ENCODE peak calls at places on chromosomes 16 and 17, in six cellular contexts. G is M059J; U is GM06990; I is stimulated activated CD8-positive, alpha-beta memory T cell treated with anti-CD3 and anti-CD28 coated beads, Interleukin-2, amount 100 ng/mL, for 1 hour; O is A172; Z is activated effector memory CD4-positive, alpha-beta T cell treated with Interleukin-2 at 50 U/mL for 16 hours. V is an unnamed sample.

GRCh38 chr16:81444448-81445121 is at the start of gene CMIP:
- DNase-seq in G (peak), U (peak), I (peak), O (peak), Z (peak), V (peak)

GRCh38 chr16:3112058-3112880 is at the start of gene ZNF205:
- DNase-seq in G (peak), U (no peak), I (no peak), O (peak), Z (no peak), V (peak)

GRCh38 chr16:77183137-77183536 is 7.9 kb upstream of the MON1B start:
- DNase-seq in G (peak), U (no peak), I (no peak), O (peak), Z (no peak), V (peak)

GRCh38 chr16:20023190-20023589 is 50.5 kb downstream of the GPR139 start:
- DNase-seq in G (peak), U (no peak), I (no peak), O (peak), Z (no peak), V (peak)

GRCh38 chr16:66427036-66427446 is at the start of gene BEAN1:
- DNase-seq in G (peak), U (no peak), I (no peak), O (no peak), Z (no peak), V (no peak)

GRCh38 chr17:31690118-31690517 is 168.9 kb downstream of the COPRS start:
- DNase-seq in G (peak), U (no peak), I (no peak), O (peak), Z (no peak), V (no peak)

GRCh38 chr16:67150833-67151396 is at the start of gene B3GNT9:
- DNase-seq in G (peak), U (peak), I (no peak), O (peak), Z (peak), V (no peak)

GRCh38 chr17:17051791-17052461 is 9.7 kb downstream of the MPRIP start:
- DNase-seq in G (peak), U (no peak), I (no peak), O (no peak), Z (no peak), V (no peak)

GRCh38 chr16:82761236-82761635 is 134.5 kb downstream of the CDH13 start:
- DNase-seq in G (peak), U (no peak), I (no peak), O (peak), Z (no peak), V (peak)

GRCh38 chr16:12228607-12229499 is 252.3 kb downstream of the SNX29 start:
- DNase-seq in G (peak), U (peak), I (no peak), O (peak), Z (no peak), V (peak)

GRCh38 chr16:79897444-79898146 is 297.1 kb upstream of the MAF start:
- DNase-seq in G (peak), U (no peak), I (no peak), O (peak), Z (no peak), V (no peak)

GRCh38 chr16:50268352-50268751 is 2.0 kb downstream of the ADCY7 start:
- DNase-seq in G (no peak), U (no peak), I (no peak), O (no peak), Z (no peak), V (no peak)

GRCh38 chr17:79810138-79811027 is 13.5 kb upstream of the CBX8 start:
- DNase-seq in G (peak), U (peak), I (peak), O (peak), Z (peak), V (peak)

GRCh38 chr17:57407287-57408063 is 151.2 kb downstream of the MSI2 start:
- DNase-seq in G (no peak), U (no peak), I (no peak), O (no peak), Z (no peak), V (no peak)

GRCh38 chr16:69471121-69471520 is 46.7 kb downstream of the CYB5B start:
- DNase-seq in G (no peak), U (no peak), I (no peak), O (no peak), Z (no peak), V (no peak)

GRCh38 chr16:86089341-86089900 is 190.5 kb downstream of the IRF8 start:
- DNase-seq in G (no peak), U (no peak), I (no peak), O (no peak), Z (no peak), V (no peak)

GRCh38 chr17:67525239-67526135 is 148.4 kb downstream of the PITPNC1 start:
- DNase-seq in G (no peak), U (no peak), I (no peak), O (no peak), Z (no peak), V (no peak)

GRCh38 chr16:22007159-22007508 is 777 bp upstream of the MOSMO start:
- DNase-seq in G (no peak), U (no peak), I (no peak), O (no peak), Z (no peak), V (no peak)

GRCh38 chr16:27723711-27724490 is 174.0 kb downstream of the KATNIP start:
- DNase-seq in G (no peak), U (no peak), I (no peak), O (no peak), Z (no peak), V (no peak)

GRCh38 chr17:282000-282911 is 70.4 kb downstream of the RPH3AL start:
- DNase-seq in G (no peak), U (no peak), I (no peak), O (no peak), Z (no peak), V (no peak)

GRCh38 chr17:57856792-57857620 is 7.2 kb upstream of the MRPS23 start:
- DNase-seq in G (no peak), U (no peak), I (no peak), O (no peak), Z (no peak), V (no peak)

GRCh38 chr16:67499159-67499558 is 15.8 kb upstream of the AGRP start:
- DNase-seq in G (no peak), U (no peak), I (no peak), O (no peak), Z (no peak), V (no peak)

GRCh38 chr17:66625321-66625767 is 209.6 kb upstream of the CACNG5 start:
- DNase-seq in G (peak), U (no peak), I (no peak), O (peak), Z (no peak), V (peak)

GRCh38 chr16:64791756-64792155 is 330.1 kb downstream of the CDH11 start:
- DNase-seq in G (no peak), U (no peak), I (no peak), O (no peak), Z (no peak), V (no peak)

GRCh38 chr16:81480856-81481821 is 36.5 kb downstream of the CMIP start:
- DNase-seq in G (peak), U (peak), I (no peak), O (peak), Z (no peak), V (no peak)

GRCh38 chr17:69179227-69179952 is 37.7 kb upstream of the ABCA6 start:
- DNase-seq in G (peak), U (no peak), I (no peak), O (peak), Z (no peak), V (peak)

GRCh38 chr17:49277638-49278037 is 47.1 kb upstream of the PHOSPHO1 start:
- DNase-seq in G (no peak), U (no peak), I (no peak), O (no peak), Z (no peak), V (peak)

GRCh38 chr16:56370185-56370584 is 55.2 kb downstream of the AMFR start:
- DNase-seq in G (peak), U (no peak), I (no peak), O (no peak), Z (no peak), V (no peak)

GRCh38 chr17:31294839-31295488 is 2.1 kb downstream of the OMG start:
- DNase-seq in G (no peak), U (no peak), I (no peak), O (no peak), Z (no peak), V (no peak)

V was measured in mammary epithelial cell.